ENCODE peak calls at places on chromosomes 5 and 9, in six cellular contexts. T is AG10803; N is ascending aorta; L is astrocyte of the spinal cord; X is HCT116; O is CD8-positive, alpha-beta T cell. K is an unnamed sample.

GRCh38 chr9:126793686-126794417 is 11.0 kb upstream of the ZBTB43 start:
- DNase-seq in T (no peak), N (no peak), L (no peak), X (no peak), O (no peak), K (no peak)

GRCh38 chr9:110532908-110533665 is 46.5 kb downstream of the SVEP1 start:
- DNase-seq in T (peak), N (no peak), L (no peak), X (no peak), O (no peak), K (no peak)

GRCh38 chr5:40442346-40442745 is 237.4 kb upstream of the PTGER4 start:
- DNase-seq in T (peak), N (no peak), L (peak), X (no peak), O (no peak), K (peak)

GRCh38 chr5:55982957-55983381 is 11.8 kb downstream of the IL6ST start:
- DNase-seq in T (no peak), N (no peak), L (no peak), X (no peak), O (no peak), K (peak)

GRCh38 chr5:111384220-111384619 is 128.1 kb downstream of the STARD4 start:
- DNase-seq in T (no peak), N (no peak), L (peak), X (no peak), O (no peak), K (peak)

GRCh38 chr9:83620841-83621636 is 1.9 kb upstream of the IDNK start:
- DNase-seq in T (peak), N (no peak), L (peak), X (peak), O (peak), K (peak)

GRCh38 chr5:37619353-37619752 is 220.5 kb downstream of the GDNF start:
- DNase-seq in T (peak), N (no peak), L (peak), X (no peak), O (no peak), K (peak)

GRCh38 chr5:180159756-180160155 is 49.3 kb downstream of the RASGEF1C start:
- DNase-seq in T (no peak), N (no peak), L (no peak), X (no peak), O (no peak), K (peak)

GRCh38 chr9:130791279-130791894 is 43.7 kb upstream of the ABL1 start:
- DNase-seq in T (no peak), N (no peak), L (no peak), X (no peak), O (no peak), K (no peak)

GRCh38 chr5:437281-437771 is 5.7 kb upstream of the EXOC3 start:
- DNase-seq in T (no peak), N (peak), L (no peak), X (no peak), O (no peak), K (no peak)

GRCh38 chr5:9498541-9499497 is 47.1 kb downstream of the SEMA5A start:
- DNase-seq in T (no peak), N (no peak), L (peak), X (no peak), O (no peak), K (peak)

GRCh38 chr5:147887925-147888324 is 9.4 kb downstream of the SCGB3A2 start:
- DNase-seq in T (no peak), N (no peak), L (peak), X (no peak), O (no peak), K (no peak)

GRCh38 chr5:131180407-131180806 is 9.7 kb downstream of the LYRM7 start:
- DNase-seq in T (no peak), N (no peak), L (no peak), X (no peak), O (no peak), K (no peak)

GRCh38 chr5:168552146-168552545 is 23.0 kb downstream of the FBLL1 start:
- DNase-seq in T (peak), N (no peak), L (peak), X (no peak), O (no peak), K (peak)

GRCh38 chr9:89747589-89747988 is 142.8 kb downstream of the GADD45G start:
- DNase-seq in T (no peak), N (no peak), L (no peak), X (no peak), O (no peak), K (no peak)

GRCh38 chr5:114358329-114358728 is 3.5 kb upstream of the KCNN2 start:
- DNase-seq in T (no peak), N (no peak), L (no peak), X (no peak), O (no peak), K (no peak)

GRCh38 chr9:107667700-107668099 is 178.1 kb upstream of the KLF4 start:
- DNase-seq in T (no peak), N (no peak), L (no peak), X (no peak), O (no peak), K (no peak)

GRCh38 chr5:66596791-66597757 is 881 bp downstream of the MAST4 start:
- DNase-seq in T (peak), N (no peak), L (peak), X (no peak), O (no peak), K (peak)

GRCh38 chr9:103789686-103790085 is 304.4 kb upstream of the SMC2 start:
- DNase-seq in T (no peak), N (no peak), L (peak), X (no peak), O (no peak), K (peak)

GRCh38 chr9:89919171-89919681 is 314.4 kb downstream of the GADD45G start:
- DNase-seq in T (no peak), N (no peak), L (no peak), X (peak), O (no peak), K (no peak)

GRCh38 chr5:74916831-74917710 is 50.9 kb upstream of the FAM169A start:
- DNase-seq in T (peak), N (no peak), L (peak), X (no peak), O (no peak), K (peak)

DNA sequence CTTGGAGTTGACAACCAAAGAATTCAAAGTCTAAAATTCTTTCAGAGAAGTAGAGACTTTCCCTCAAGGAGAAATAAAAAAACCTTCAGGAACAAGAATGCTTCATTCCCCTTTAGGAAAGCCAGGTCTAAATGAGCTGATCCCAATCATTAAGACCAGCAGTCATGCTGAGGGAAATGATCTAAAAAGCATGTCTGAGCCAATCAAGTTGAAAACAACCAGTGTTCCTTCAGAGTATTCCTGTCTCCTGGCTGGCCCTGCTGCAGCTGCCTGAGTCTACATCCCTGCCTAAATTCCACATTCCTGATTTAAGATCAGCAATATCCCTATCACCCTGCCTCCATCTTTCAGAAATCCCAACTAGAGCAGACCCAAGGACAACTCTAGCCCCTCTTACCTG is 244.5 kb downstream of the PLK2 start:
- DNase-seq in T (no peak), N (no peak), L (no peak), X (no peak), O (no peak), K (no peak)
- H3K4me3 ChIP-seq in T (no peak), N (no peak), L (no peak), X (no peak), O (no peak), K (no peak)

GRCh38 chr5:142922223-142922952 is 152.2 kb downstream of the ARHGAP26 start:
- DNase-seq in T (peak), N (no peak), L (peak), X (no peak), O (no peak), K (peak)
- TF ChIP-seq CTCF in T (peak), N (peak), L (peak), X (peak), O (no peak), K (peak)

GRCh38 chr9:108766786-108767185 is 89.0 kb downstream of the ACTL7B start:
- DNase-seq in T (no peak), N (no peak), L (no peak), X (no peak), O (no peak), K (no peak)
- H3K4me3 ChIP-seq in T (no peak), N (no peak), L (no peak), X (no peak), O (no peak), K (no peak)

GRCh38 chr9:124066783-124067563 is 55.4 kb downstream of the LHX2 start:
- DNase-seq in T (no peak), N (no peak), L (peak), X (no peak), O (no peak), K (no peak)

GRCh38 chr9:124060844-124061605 is 49.5 kb downstream of the LHX2 start:
- DNase-seq in T (no peak), N (no peak), L (no peak), X (no peak), O (no peak), K (no peak)

GRCh38 chr9:124062172-124062571 is 50.6 kb downstream of the LHX2 start:
- DNase-seq in T (no peak), N (no peak), L (no peak), X (no peak), O (no peak), K (no peak)
- TF ChIP-seq CTCF in T (no peak), N (no peak), L (peak), X (peak), O (no peak), K (peak)

GRCh38 chr9:133202688-133203453 is 6.2 kb downstream of the OBP2B start:
- DNase-seq in T (no peak), N (peak), L (no peak), X (no peak), O (no peak), K (no peak)

GRCh38 chr9:133201424-133202144 is 7.5 kb downstream of the OBP2B start:
- DNase-seq in T (no peak), N (peak), L (no peak), X (no peak), O (no peak), K (no peak)

GRCh38 chr9:133200631-133201030 is 8.4 kb downstream of the OBP2B start:
- DNase-seq in T (no peak), N (peak), L (no peak), X (no peak), O (no peak), K (no peak)

GRCh38 chr9:133202145-133202513 is 6.9 kb downstream of the OBP2B start:
- DNase-seq in T (no peak), N (peak), L (no peak), X (no peak), O (no peak), K (no peak)

GRCh38 chr9:133199648-133200321 is 9.3 kb downstream of the OBP2B start:
- DNase-seq in T (peak), N (peak), L (no peak), X (no peak), O (no peak), K (no peak)
- H3K4me3 ChIP-seq in T (peak), N (peak), L (no peak), X (no peak), O (no peak), K (no peak)

GRCh38 chr9:113677569-113677968 is 198.5 kb upstream of the ZNF618 start:
- DNase-seq in T (no peak), N (no peak), L (no peak), X (no peak), O (no peak), K (no peak)

GRCh38 chr9:113674436-113674835 is 201.7 kb upstream of the ZNF618 start:
- DNase-seq in T (peak), N (no peak), L (peak), X (no peak), O (no peak), K (no peak)

GRCh38 chr9:113677057-113677456 is 199.1 kb upstream of the ZNF618 start:
- DNase-seq in T (peak), N (no peak), L (no peak), X (no peak), O (no peak), K (no peak)

GRCh38 chr9:113673726-113674125 is 202.4 kb upstream of the ZNF618 start:
- DNase-seq in T (peak), N (no peak), L (no peak), X (no peak), O (no peak), K (no peak)

GRCh38 chr9:113675475-113675941 is 200.6 kb upstream of the ZNF618 start:
- DNase-seq in T (peak), N (peak), L (peak), X (no peak), O (no peak), K (peak)
- TF ChIP-seq CTCF in T (peak), N (no peak), L (peak), X (no peak), O (no peak), K (peak)

K was measured in choroid plexus epithelial cell.